ENCODE peak calls at places on chromosomes 11 and 22, in ten cellular contexts. One of them, this sample, is unnamed.

GRCh38 chr11:93279911-93280347 is 50.6 kb upstream of the DEUP1 start:
- DNase-seq in MM.1S: no peak
- DNase-seq in PC-9: no peak
- DNase-seq in Karpas-422: no peak
- DNase-seq in mammary epithelial cell: no peak
- DNase-seq in GM23338: no peak
- DNase-seq in GM23248: no peak
- DNase-seq in OCI-LY7: no peak
- DNase-seq in SK-N-SH: no peak
- DNase-seq in neural progenitor cell: no peak
- DNase-seq in this sample: no peak

GRCh38 chr11:77276271-77276670 is 25.2 kb downstream of the GDPD4 start:
- DNase-seq in mammary epithelial cell: no peak
- DNase-seq in PC-9: no peak
- DNase-seq in Karpas-422: no peak
- DNase-seq in OCI-LY7: no peak
- DNase-seq in MM.1S: no peak
- DNase-seq in neural progenitor cell: no peak
- DNase-seq in SK-N-SH: no peak
- DNase-seq in GM23248: no peak
- DNase-seq in GM23338: no peak
- DNase-seq in this sample: no peak

GRCh38 chr22:49204599-49205214 is 623.0 kb downstream of the BRD1 start:
- DNase-seq in SK-N-SH: no peak
- DNase-seq in GM23338: no peak
- DNase-seq in neural progenitor cell: no peak
- DNase-seq in Karpas-422: no peak
- DNase-seq in mammary epithelial cell: no peak
- DNase-seq in GM23248: no peak
- DNase-seq in OCI-LY7: no peak
- DNase-seq in PC-9: no peak
- DNase-seq in MM.1S: no peak
- DNase-seq in this sample: no peak

GRCh38 chr11:79397252-79397651 is 43.6 kb downstream of the TENM4 start:
- DNase-seq in neural progenitor cell: no peak
- DNase-seq in Karpas-422: no peak
- DNase-seq in GM23248: peak; percentile 36
- DNase-seq in MM.1S: no peak
- DNase-seq in SK-N-SH: no peak
- DNase-seq in OCI-LY7: no peak
- DNase-seq in GM23338: no peak
- DNase-seq in mammary epithelial cell: peak; percentile 41
- DNase-seq in PC-9: no peak
- DNase-seq in this sample: no peak

GRCh38 chr22:44882226-44882905 is 127.4 kb downstream of the PHF21B start:
- DNase-seq in GM23248: no peak
- DNase-seq in GM23338: peak; percentile 39
- DNase-seq in PC-9: no peak
- DNase-seq in Karpas-422: no peak
- DNase-seq in mammary epithelial cell: no peak
- DNase-seq in neural progenitor cell: no peak
- DNase-seq in MM.1S: no peak
- DNase-seq in OCI-LY7: no peak
- DNase-seq in SK-N-SH: no peak
- DNase-seq in this sample: no peak

GRCh38 chr11:2390871-2391662 is 9.5 kb upstream of the TSSC4 start:
- DNase-seq in MM.1S: no peak
- DNase-seq in GM23338: no peak
- DNase-seq in Karpas-422: peak; percentile 81
- DNase-seq in OCI-LY7: peak; percentile 77
- DNase-seq in SK-N-SH: no peak
- DNase-seq in PC-9: no peak
- DNase-seq in neural progenitor cell: peak; percentile 41
- DNase-seq in GM23248: peak; percentile 87
- DNase-seq in mammary epithelial cell: peak; percentile 48
- DNase-seq in this sample: peak; percentile 27

GRCh38 chr11:1731451-1732059 is 18.8 kb downstream of the IFITM10 start:
- DNase-seq in SK-N-SH: no peak
- DNase-seq in MM.1S: no peak
- DNase-seq in GM23248: no peak
- DNase-seq in PC-9: no peak
- DNase-seq in Karpas-422: no peak
- DNase-seq in OCI-LY7: no peak
- DNase-seq in neural progenitor cell: no peak
- DNase-seq in mammary epithelial cell: no peak
- DNase-seq in GM23338: no peak
- DNase-seq in this sample: no peak

GRCh38 chr22:40436460-40437431 is 66.4 kb downstream of the SGSM3 start:
- DNase-seq in MM.1S: peak; percentile 84
- DNase-seq in GM23338: peak; percentile 79
- DNase-seq in mammary epithelial cell: peak; percentile 44
- DNase-seq in neural progenitor cell: peak; percentile 68
- DNase-seq in OCI-LY7: peak; percentile 95
- DNase-seq in PC-9: peak; percentile 44
- DNase-seq in SK-N-SH: peak; percentile 39
- DNase-seq in GM23248: peak; percentile 73
- DNase-seq in Karpas-422: peak; percentile 93
- DNase-seq in this sample: no peak

GRCh38 chr11:134676516-134677287 is 264.7 kb upstream of the B3GAT1 start:
- DNase-seq in mammary epithelial cell: no peak
- DNase-seq in neural progenitor cell: no peak
- DNase-seq in SK-N-SH: no peak
- DNase-seq in MM.1S: no peak
- DNase-seq in GM23338: no peak
- DNase-seq in GM23248: no peak
- DNase-seq in OCI-LY7: no peak
- DNase-seq in Karpas-422: no peak
- DNase-seq in PC-9: no peak
- DNase-seq in this sample: no peak

GRCh38 chr11:60872124-60872951 is 5.0 kb downstream of the ZP1 start:
- DNase-seq in GM23338: no peak
- DNase-seq in SK-N-SH: peak; percentile 12
- DNase-seq in Karpas-422: no peak
- DNase-seq in OCI-LY7: no peak
- DNase-seq in GM23248: peak; percentile 77
- DNase-seq in mammary epithelial cell: no peak
- DNase-seq in MM.1S: peak; percentile 47
- DNase-seq in neural progenitor cell: no peak
- DNase-seq in PC-9: peak; percentile 48
- DNase-seq in this sample: peak; percentile 72

GRCh38 chr11:34299284-34299961 is 58.4 kb downstream of the ABTB2 start:
- DNase-seq in MM.1S: no peak
- DNase-seq in mammary epithelial cell: no peak
- DNase-seq in OCI-LY7: no peak
- DNase-seq in GM23248: no peak
- DNase-seq in neural progenitor cell: peak; percentile 64
- DNase-seq in SK-N-SH: no peak
- DNase-seq in Karpas-422: no peak
- DNase-seq in GM23338: peak; percentile 56
- DNase-seq in PC-9: no peak
- DNase-seq in this sample: no peak

GRCh38 chr11:27013741-27014415 is 20.0 kb downstream of the FIBIN start:
- DNase-seq in MM.1S: no peak
- DNase-seq in GM23338: no peak
- DNase-seq in OCI-LY7: no peak
- DNase-seq in neural progenitor cell: no peak
- DNase-seq in GM23248: peak; percentile 38
- DNase-seq in SK-N-SH: no peak
- DNase-seq in PC-9: no peak
- DNase-seq in Karpas-422: no peak
- DNase-seq in mammary epithelial cell: peak; percentile 80
- DNase-seq in this sample: no peak

GRCh38 chr11:34269031-34269430 is 88.8 kb downstream of the ABTB2 start:
- DNase-seq in GM23338: no peak
- DNase-seq in PC-9: no peak
- DNase-seq in mammary epithelial cell: no peak
- DNase-seq in Karpas-422: no peak
- DNase-seq in MM.1S: no peak
- DNase-seq in SK-N-SH: no peak
- DNase-seq in OCI-LY7: no peak
- DNase-seq in GM23248: no peak
- DNase-seq in neural progenitor cell: no peak
- DNase-seq in this sample: no peak

DNA sequence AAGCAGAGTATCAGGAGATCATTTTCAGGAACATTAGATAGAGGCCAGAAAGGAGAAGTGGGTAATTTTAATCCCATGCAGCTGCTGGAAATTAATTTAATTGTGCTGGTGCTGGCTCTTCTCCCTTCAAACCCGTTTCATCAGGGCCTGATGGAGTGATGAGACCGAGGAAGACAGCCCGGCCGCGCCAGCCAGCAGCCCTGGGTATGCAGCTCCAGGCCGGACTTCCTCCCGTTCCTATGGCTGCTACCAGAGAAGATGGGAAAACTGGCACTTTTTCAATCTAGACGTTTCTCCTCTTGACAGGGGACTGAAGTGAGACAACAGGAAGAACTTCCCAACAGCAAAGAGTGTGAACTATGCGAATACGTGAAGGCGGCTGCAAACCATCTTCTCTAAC is 24.6 kb upstream of the ZBTB16 start:
- DNase-seq in GM23248: no peak
- DNase-seq in OCI-LY7: no peak
- DNase-seq in PC-9: no peak
- DNase-seq in SK-N-SH: no peak
- DNase-seq in Karpas-422: no peak
- DNase-seq in mammary epithelial cell: no peak
- DNase-seq in MM.1S: no peak
- DNase-seq in GM23338: no peak
- DNase-seq in neural progenitor cell: no peak
- DNase-seq in this sample: no peak
- H3K4me2 ChIP-seq in GM23248: no peak overlapping the region
- H3K4me2 ChIP-seq in OCI-LY7: no peak overlapping the region
- H3K4me2 ChIP-seq in PC-9: no peak overlapping the region
- H3K4me2 ChIP-seq in SK-N-SH: no peak overlapping the region
- H3K4me2 ChIP-seq in Karpas-422: no peak overlapping the region
- H3K4me2 ChIP-seq in mammary epithelial cell: no peak overlapping the region
- H3K4me2 ChIP-seq in MM.1S: no peak overlapping the region
- H3K4me2 ChIP-seq in GM23338: no peak overlapping the region
- H3K4me2 ChIP-seq in neural progenitor cell: no peak overlapping the region
- H3K4me2 ChIP-seq in this sample: no peak overlapping the region

DNA sequence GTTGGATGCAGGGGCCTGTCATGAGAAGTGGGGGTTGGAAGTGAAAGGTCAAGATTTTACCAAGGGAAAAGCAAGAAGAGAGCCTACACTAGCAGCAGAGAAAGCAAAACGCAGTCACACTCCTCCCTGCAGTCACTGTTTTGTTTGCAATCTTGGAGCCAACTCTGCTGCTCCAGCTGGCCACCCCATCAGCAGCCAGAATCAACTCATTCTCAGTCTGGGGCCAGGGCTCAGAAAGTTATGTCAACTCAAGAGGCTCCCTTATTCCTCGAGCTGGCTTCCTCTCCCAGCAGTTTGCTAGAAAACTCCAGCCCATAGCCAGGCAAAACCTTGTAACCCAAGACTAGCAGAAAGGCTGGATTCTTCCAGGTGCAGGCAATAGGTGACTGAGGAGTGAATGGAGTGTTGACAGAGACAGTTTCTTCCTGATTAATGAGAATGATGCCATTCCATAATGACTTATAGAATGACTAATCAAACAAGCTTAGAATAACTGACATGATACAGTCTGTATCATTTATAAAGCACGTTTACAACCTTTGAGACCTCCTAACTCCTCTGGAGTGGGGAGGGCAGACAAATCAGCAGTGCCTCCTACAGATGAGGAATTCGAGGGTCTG is 53.4 kb downstream of the P4HA3 start:
- DNase-seq in Karpas-422: no peak
- DNase-seq in neural progenitor cell: no peak
- DNase-seq in SK-N-SH: no peak
- DNase-seq in OCI-LY7: no peak
- DNase-seq in MM.1S: no peak
- DNase-seq in mammary epithelial cell: no peak
- DNase-seq in PC-9: peak; percentile 34
- DNase-seq in GM23338: no peak
- DNase-seq in GM23248: peak; percentile 73
- DNase-seq in this sample: no peak
- H3K79me2 ChIP-seq in Karpas-422: no peaks in the 10 kb centered on the region
- H3K79me2 ChIP-seq in neural progenitor cell: no peaks in the 10 kb centered on the region
- H3K79me2 ChIP-seq in SK-N-SH: no peaks in the 10 kb centered on the region
- H3K79me2 ChIP-seq in OCI-LY7: no peaks in the 10 kb centered on the region
- H3K79me2 ChIP-seq in MM.1S: no peaks in the 10 kb centered on the region
- H3K79me2 ChIP-seq in mammary epithelial cell: no peaks in the 10 kb centered on the region
- H3K79me2 ChIP-seq in PC-9: no peaks in the 10 kb centered on the region
- H3K79me2 ChIP-seq in GM23338: no peaks in the 10 kb centered on the region
- H3K79me2 ChIP-seq in GM23248: no peaks in the 10 kb centered on the region
- H3K79me2 ChIP-seq in this sample: no peaks in the 10 kb centered on the region

GRCh38 chr11:15378941-15379340 is 264.2 kb downstream of the INSC start:
- DNase-seq in SK-N-SH: no peak
- DNase-seq in mammary epithelial cell: no peak
- DNase-seq in PC-9: no peak
- DNase-seq in GM23248: no peak
- DNase-seq in neural progenitor cell: no peak
- DNase-seq in Karpas-422: no peak
- DNase-seq in MM.1S: no peak
- DNase-seq in OCI-LY7: no peak
- DNase-seq in GM23338: no peak
- DNase-seq in this sample: no peak

GRCh38 chr11:15374418-15374817 is 259.7 kb downstream of the INSC start:
- DNase-seq in GM23248: no peak
- DNase-seq in OCI-LY7: no peak
- DNase-seq in Karpas-422: no peak
- DNase-seq in SK-N-SH: no peak
- DNase-seq in MM.1S: no peak
- DNase-seq in mammary epithelial cell: no peak
- DNase-seq in PC-9: no peak
- DNase-seq in GM23338: no peak
- DNase-seq in neural progenitor cell: no peak
- DNase-seq in this sample: no peak

DNA sequence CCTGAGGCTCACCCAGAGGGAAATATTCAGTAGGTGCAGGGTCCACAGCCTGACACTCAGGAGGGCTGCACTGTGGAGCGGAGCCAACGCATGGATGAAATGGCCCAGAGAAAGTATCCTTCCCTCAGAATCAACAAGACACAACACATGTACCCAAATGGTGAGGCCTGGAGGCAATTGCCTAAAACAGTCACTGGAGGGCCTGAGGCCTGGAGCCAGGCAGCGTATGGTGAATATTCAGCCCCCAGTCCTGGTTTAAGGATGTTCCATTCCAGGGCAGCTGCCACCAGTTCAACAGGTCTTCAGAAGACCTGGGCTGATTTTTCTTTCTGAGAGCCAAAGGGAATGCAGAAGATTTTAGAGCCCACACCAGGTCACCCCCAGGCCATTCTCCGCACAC is 264.8 kb downstream of the INSC start:
- DNase-seq in neural progenitor cell: peak; percentile 16
- DNase-seq in OCI-LY7: no peak
- DNase-seq in Karpas-422: no peak
- DNase-seq in mammary epithelial cell: no peak
- DNase-seq in SK-N-SH: no peak
- DNase-seq in MM.1S: no peak
- DNase-seq in GM23338: peak; percentile 9
- DNase-seq in PC-9: no peak
- DNase-seq in GM23248: no peak
- DNase-seq in this sample: no peak
- H3K4me1 ChIP-seq in neural progenitor cell: no peaks in the 10 kb centered on the region
- H3K4me1 ChIP-seq in OCI-LY7: no peaks in the 10 kb centered on the region
- H3K4me1 ChIP-seq in Karpas-422: no peaks in the 10 kb centered on the region
- H3K4me1 ChIP-seq in mammary epithelial cell: no peaks in the 10 kb centered on the region
- H3K4me1 ChIP-seq in SK-N-SH: no peaks in the 10 kb centered on the region
- H3K4me1 ChIP-seq in MM.1S: no peaks in the 10 kb centered on the region
- H3K4me1 ChIP-seq in GM23338: no peaks in the 10 kb centered on the region
- H3K4me1 ChIP-seq in PC-9: no peaks in the 10 kb centered on the region
- H3K4me1 ChIP-seq in GM23248: no peaks in the 10 kb centered on the region
- H3K4me1 ChIP-seq in this sample: no peaks in the 10 kb centered on the region

GRCh38 chr11:76266701-76267100 is 60.4 kb upstream of the WNT11 start:
- DNase-seq in Karpas-422: no peak
- DNase-seq in neural progenitor cell: no peak
- DNase-seq in MM.1S: no peak
- DNase-seq in PC-9: no peak
- DNase-seq in mammary epithelial cell: no peak
- DNase-seq in GM23338: no peak
- DNase-seq in SK-N-SH: no peak
- DNase-seq in GM23248: no peak
- DNase-seq in OCI-LY7: no peak
- DNase-seq in this sample: no peak
- H3K4me2 ChIP-seq in Karpas-422: no peak overlapping the region
- H3K4me2 ChIP-seq in neural progenitor cell: no peak overlapping the region
- H3K4me2 ChIP-seq in MM.1S: no peak overlapping the region
- H3K4me2 ChIP-seq in PC-9: peak overlapping the region; percentile 56
- H3K4me2 ChIP-seq in mammary epithelial cell: peak overlapping the region; percentile 33
- H3K4me2 ChIP-seq in GM23338: no peak overlapping the region
- H3K4me2 ChIP-seq in SK-N-SH: no peak overlapping the region
- H3K4me2 ChIP-seq in GM23248: peak overlapping the region; percentile 61
- H3K4me2 ChIP-seq in OCI-LY7: no peak overlapping the region
- H3K4me2 ChIP-seq in this sample: no peak overlapping the region